ENCODE peak calls at places on chromosomes 3 and 15, in four cellular contexts. W, F, H and J are unnamed samples.

GRCh38 chr3:104548401-104548800 is 818.3 kb upstream of the ALCAM start:
- DNase-seq in F (no peak), H (no peak), W (no peak), J (no peak)

GRCh38 chr15:71295242-71296031 is 180.2 kb downstream of the THSD4 start:
- DNase-seq in F (no peak), H (peak; percentile 30), W (peak; percentile 96), J (no peak)

GRCh38 chr3:123064914-123065313 is 1.9 kb upstream of the PDIA5 start:
- DNase-seq in H (no peak), W (no peak), F (no peak), J (no peak)

GRCh38 chr3:127544151-127544805 is 46.3 kb downstream of the TPRA1 start:
- DNase-seq in H (peak; percentile 83), F (peak; percentile 90), W (peak; percentile 72), J (peak; percentile 75)

GRCh38 chr3:14847613-14848541 is 29.1 kb downstream of the FGD5 start:
- DNase-seq in F (peak; percentile 24), W (peak; percentile 8), H (peak; percentile 95), J (no peak)

GRCh38 chr15:41502787-41503668 is 9.4 kb downstream of the ITPKA start:
- DNase-seq in W (no peak), F (peak; percentile 75), H (peak; percentile 50), J (no peak)

GRCh38 chr3:184336484-184337230 is 743 bp upstream of the FAM131A start:
- DNase-seq in H (peak; percentile 89), W (peak; percentile 71), F (peak; percentile 72), J (peak; percentile 68)

GRCh38 chr3:72077473-72078259 is 292.7 kb upstream of the PROK2 start:
- DNase-seq in W (no peak), H (no peak), F (no peak), J (no peak)

GRCh38 chr3:127457746-127458145 is 132.8 kb downstream of the TPRA1 start:
- DNase-seq in W (no peak), H (no peak), F (no peak), J (no peak)

GRCh38 chr15:65518633-65519285 is 1.3 kb upstream of the DPP8 start:
- DNase-seq in F (no peak), H (no peak), W (no peak), J (no peak)

GRCh38 chr3:89955141-89955540 is 847.7 kb downstream of the EPHA3 start:
- DNase-seq in F (no peak), W (no peak), H (peak; percentile 14), J (no peak)

GRCh38 chr3:14393440-14394111 is 8.8 kb upstream of the SLC6A6 start:
- DNase-seq in H (peak; percentile 75), W (no peak), F (no peak), J (no peak)

GRCh38 chr15:28886431-28887343 is 913 bp downstream of the APBA2 start:
- DNase-seq in F (peak; percentile 55), H (no peak), W (no peak), J (peak; percentile 12)